ENCODE peak calls at places on chromosomes 3 and 15, in six cellular contexts. Y is foreskin fibroblast, O is NCI-H146, P is A549, N is AG08396, M is AG09319. J is an unnamed sample.

GRCh38 chr3:66039590-66039887 is 821 bp upstream of the MAGI1 start:
- DNase-seq in Y (peak), O (no peak), P (peak), N (peak), M (no peak), J (no peak)

GRCh38 chr3:122427857-122428471 is 12.1 kb upstream of the WDR5B start:
- DNase-seq in Y (no peak), O (no peak), P (no peak), N (no peak), M (no peak), J (no peak)

GRCh38 chr15:68374346-68374745 is 57.6 kb downstream of the ITGA11 start:
- DNase-seq in Y (no peak), O (no peak), P (no peak), N (no peak), M (no peak), J (no peak)

GRCh38 chr3:61877359-61877770 is 316.0 kb downstream of the PTPRG start:
- DNase-seq in Y (peak), O (peak), P (no peak), N (no peak), M (no peak), J (no peak)

GRCh38 chr15:38367476-38367875 is 86.5 kb upstream of the FAM98B start:
- DNase-seq in Y (peak), O (no peak), P (no peak), N (no peak), M (peak), J (no peak)

GRCh38 chr15:94523873-94524272 is 292.5 kb downstream of the MCTP2 start:
- DNase-seq in Y (no peak), O (no peak), P (no peak), N (no peak), M (no peak), J (no peak)

GRCh38 chr15:38610748-38611147 is 46.1 kb upstream of the RASGRP1 start:
- DNase-seq in Y (no peak), O (no peak), P (no peak), N (no peak), M (no peak), J (no peak)

GRCh38 chr3:119295816-119296484 is 1.8 kb downstream of the ARHGAP31 start:
- DNase-seq in Y (peak), O (no peak), P (no peak), N (peak), M (no peak), J (no peak)

GRCh38 chr15:70490838-70491155 is 272.6 kb downstream of the UACA start:
- DNase-seq in Y (no peak), O (no peak), P (no peak), N (no peak), M (no peak), J (no peak)

GRCh38 chr3:141870091-141870687 is 6.3 kb upstream of the ATP1B3 start:
- DNase-seq in Y (no peak), O (no peak), P (no peak), N (no peak), M (no peak), J (no peak)

GRCh38 chr3:14565791-14566588 is 25.8 kb upstream of the GRIP2 start:
- DNase-seq in Y (no peak), O (no peak), P (no peak), N (peak), M (no peak), J (peak)

GRCh38 chr3:32175607-32176197 is 62.8 kb upstream of the CMTM8 start:
- DNase-seq in Y (peak), O (peak), P (peak), N (peak), M (peak), J (no peak)

J was measured in GM04503.